ENCODE peak calls at places on chromosomes 7 and 10, in four cellular contexts. One of them, this sample, is unnamed.

GRCh38 chr7:155431711-155432110 is 26.2 kb upstream of the EN2 start:
- DNase-seq in K562: no peak
- DNase-seq in GM12878: no peak
- DNase-seq in HepG2: no peak
- DNase-seq in this sample: no peak

GRCh38 chr10:13891542-13892431 is 305.0 kb downstream of the PRPF18 start:
- DNase-seq in K562: peak; percentile 11
- DNase-seq in GM12878: no peak
- DNase-seq in HepG2: no peak
- DNase-seq in this sample: peak; percentile 43

GRCh38 chr10:127243490-127244272 is 47.3 kb upstream of the INSYN2A start:
- DNase-seq in GM12878: no peak
- DNase-seq in HepG2: peak; percentile 46
- DNase-seq in K562: no peak
- DNase-seq in this sample: peak; percentile 58

GRCh38 chr10:44033008-44033407 is 351.9 kb downstream of the CXCL12 start:
- DNase-seq in GM12878: no peak
- DNase-seq in HepG2: no peak
- DNase-seq in K562: no peak
- DNase-seq in this sample: no peak

GRCh38 chr7:1641661-1642260 is 28.3 kb upstream of the ELFN1 start:
- DNase-seq in GM12878: no peak
- DNase-seq in K562: no peak
- DNase-seq in HepG2: no peak
- DNase-seq in this sample: no peak

GRCh38 chr7:135661311-135662122 is 797 bp upstream of the STMP1 start:
- DNase-seq in K562: no peak
- DNase-seq in GM12878: no peak
- DNase-seq in HepG2: peak; percentile 25
- DNase-seq in this sample: peak; percentile 63

GRCh38 chr7:2523461-2523905 is 3.9 kb downstream of the LFNG start:
- DNase-seq in GM12878: no peak
- DNase-seq in K562: no peak
- DNase-seq in HepG2: no peak
- DNase-seq in this sample: no peak

GRCh38 chr10:75707080-75707840 is 275.8 kb downstream of the LRMDA start:
- DNase-seq in GM12878: no peak
- DNase-seq in K562: no peak
- DNase-seq in HepG2: no peak
- DNase-seq in this sample: no peak

GRCh38 chr10:58723977-58724376 is 211.3 kb downstream of the BICC1 start:
- DNase-seq in K562: no peak
- DNase-seq in HepG2: no peak
- DNase-seq in GM12878: no peak
- DNase-seq in this sample: no peak

GRCh38 chr7:73340514-73340913 is 12.6 kb downstream of the FKBP6 start:
- DNase-seq in K562: no peak
- DNase-seq in HepG2: no peak
- DNase-seq in GM12878: no peak
- DNase-seq in this sample: no peak

GRCh38 chr10:122725006-122725405 is 25.4 kb upstream of the C10orf120 start:
- DNase-seq in HepG2: no peak
- DNase-seq in GM12878: no peak
- DNase-seq in K562: no peak
- DNase-seq in this sample: no peak

GRCh38 chr10:112094984-112095383 is 88.6 kb downstream of the GPAM start:
- DNase-seq in K562: no peak
- DNase-seq in HepG2: no peak
- DNase-seq in GM12878: no peak
- DNase-seq in this sample: no peak

GRCh38 chr7:105097619-105098018 is 83.6 kb downstream of the KMT2E start:
- DNase-seq in K562: no peak
- DNase-seq in GM12878: no peak
- DNase-seq in HepG2: no peak
- DNase-seq in this sample: peak; percentile 92
- TF ChIP-seq MYC in K562: no peak
- TF ChIP-seq MYC in GM12878: no peak
- TF ChIP-seq MYC in HepG2: no peak
- TF ChIP-seq MYC in this sample: no peak

GRCh38 chr10:533611-534566 is 155.6 kb downstream of the DIP2C start:
- DNase-seq in HepG2: no peak
- DNase-seq in K562: no peak
- DNase-seq in GM12878: no peak
- DNase-seq in this sample: no peak
- H3K27me3 ChIP-seq in HepG2: no peaks in the 10 kb centered on the region
- H3K27me3 ChIP-seq in K562: peaks cover 82% of the 10 kb centered on the region
- H3K27me3 ChIP-seq in GM12878: no peaks in the 10 kb centered on the region
- H3K27me3 ChIP-seq in this sample: no peaks in the 10 kb centered on the region

DNA sequence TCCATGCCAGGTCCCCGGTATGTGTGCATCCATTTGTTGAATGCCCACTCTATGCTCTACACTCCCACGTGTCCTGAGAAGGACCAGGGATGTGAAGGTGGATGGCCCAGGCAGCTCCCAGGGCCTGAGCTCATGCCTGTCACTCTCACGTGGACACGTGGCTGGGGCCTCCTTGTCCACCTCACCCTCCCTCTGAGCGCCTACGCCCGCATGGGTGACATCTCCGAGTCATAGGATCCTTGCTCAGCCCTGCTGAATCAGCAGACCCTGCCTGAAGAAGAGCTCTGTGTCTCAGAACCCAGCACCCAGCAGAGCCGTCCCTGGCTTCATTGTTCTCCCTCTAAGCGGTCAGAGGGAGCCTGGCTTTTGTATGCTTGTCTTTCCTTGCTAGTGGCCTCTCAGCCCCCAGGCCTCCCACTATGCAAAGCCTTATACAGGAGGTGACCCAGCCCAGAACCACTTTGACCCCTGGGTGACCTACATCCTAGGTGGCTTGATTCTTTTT is 107.9 kb upstream of the PPIF start:
- DNase-seq in HepG2: no peak
- DNase-seq in K562: peak; percentile 67
- DNase-seq in GM12878: no peak
- DNase-seq in this sample: no peak
- TF ChIP-seq MYC in HepG2: no peak
- TF ChIP-seq MYC in K562: no peak
- TF ChIP-seq MYC in GM12878: no peak
- TF ChIP-seq MYC in this sample: no peak

GRCh38 chr7:5421626-5422323 is 1.9 kb downstream of the TNRC18 start:
- DNase-seq in K562: peak; percentile 28
- DNase-seq in HepG2: peak; percentile 93
- DNase-seq in GM12878: no peak
- DNase-seq in this sample: peak; percentile 61
- H3K27me3 ChIP-seq in K562: no peaks in the 10 kb centered on the region
- H3K27me3 ChIP-seq in HepG2: no peaks in the 10 kb centered on the region
- H3K27me3 ChIP-seq in GM12878: peaks cover 66% of the 10 kb centered on the region
- H3K27me3 ChIP-seq in this sample: no peaks in the 10 kb centered on the region

DNA sequence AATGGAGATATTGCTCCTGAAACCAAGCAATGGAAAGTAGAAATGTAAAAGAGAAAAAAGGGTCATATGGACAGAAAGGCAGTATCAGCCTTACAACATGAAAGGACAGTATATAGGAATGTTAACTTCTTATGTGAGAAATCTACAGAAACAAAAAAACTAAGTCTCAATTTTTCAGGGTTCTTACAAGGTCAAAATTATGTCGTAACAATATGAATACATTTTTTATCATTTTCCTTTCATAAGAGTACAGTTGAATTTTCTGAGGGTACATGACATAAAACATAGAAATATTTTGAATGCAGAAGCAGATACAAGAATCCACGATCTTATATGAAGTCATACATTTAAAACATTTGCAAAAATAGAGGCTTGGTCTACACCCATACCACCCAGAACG is 10.7 kb downstream of the DNA2 start:
- DNase-seq in HepG2: no peak
- DNase-seq in GM12878: no peak
- DNase-seq in K562: no peak
- DNase-seq in this sample: no peak
- TF ChIP-seq MYC in HepG2: no peak
- TF ChIP-seq MYC in GM12878: no peak
- TF ChIP-seq MYC in K562: no peak
- TF ChIP-seq MYC in this sample: no peak

DNA sequence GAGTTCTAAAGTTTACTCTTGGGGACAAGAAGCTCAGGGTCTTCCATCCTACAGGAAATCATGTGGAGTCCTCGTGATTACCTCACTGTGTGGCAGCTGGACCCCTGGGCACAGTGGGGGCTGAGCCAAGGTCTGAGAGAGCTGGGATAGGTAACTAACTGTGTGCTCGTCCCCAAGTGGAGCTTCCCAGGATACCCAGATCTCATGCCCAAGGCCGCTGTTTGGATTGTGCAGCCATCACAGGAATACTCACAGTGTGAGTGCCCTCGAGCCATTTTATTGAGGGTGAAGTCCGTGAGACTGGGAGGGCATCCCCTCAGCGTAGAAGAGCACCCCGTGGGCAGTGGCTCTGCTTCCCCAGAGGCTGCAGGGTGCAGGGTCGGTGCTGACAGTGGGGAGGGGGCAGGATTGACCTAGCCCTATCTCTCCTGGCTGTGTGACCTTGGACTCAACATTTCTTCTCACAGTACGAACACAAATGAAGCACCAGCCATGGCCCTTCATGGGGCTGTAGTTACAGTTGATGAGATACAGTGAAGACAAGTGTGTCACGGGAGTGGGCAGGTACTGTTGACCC is 69.6 kb upstream of the LEP start:
- DNase-seq in GM12878: no peak
- DNase-seq in K562: no peak
- DNase-seq in HepG2: no peak
- DNase-seq in this sample: no peak
- H3K27me3 ChIP-seq in GM12878: peaks cover 7% of the 10 kb centered on the region
- H3K27me3 ChIP-seq in K562: peaks cover 70% of the 10 kb centered on the region
- H3K27me3 ChIP-seq in HepG2: peaks cover 6% of the 10 kb centered on the region
- H3K27me3 ChIP-seq in this sample: peaks cover 45% of the 10 kb centered on the region

DNA sequence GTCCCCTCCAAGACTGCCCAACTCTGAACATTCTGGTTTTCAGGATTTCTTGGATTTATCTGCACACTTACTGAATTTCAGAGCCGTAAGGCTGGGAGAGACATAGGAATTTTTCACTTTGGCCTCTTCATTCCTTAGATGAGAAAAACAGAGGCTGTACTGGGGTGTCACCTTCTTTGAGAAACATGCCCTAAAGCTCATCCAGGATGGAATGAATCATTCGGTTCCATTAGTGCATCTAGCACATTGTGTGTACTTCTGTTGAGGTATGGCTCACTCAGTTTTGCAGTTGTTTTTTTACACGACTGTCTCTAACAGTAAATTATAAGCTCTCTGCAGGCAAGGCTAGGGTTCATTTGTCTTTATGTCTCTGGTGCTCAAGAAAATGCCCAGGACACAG is 383.4 kb downstream of the GATA3 start:
- DNase-seq in K562: no peak
- DNase-seq in HepG2: no peak
- DNase-seq in GM12878: no peak
- DNase-seq in this sample: no peak
- TF ChIP-seq MYC in K562: no peak
- TF ChIP-seq MYC in HepG2: no peak
- TF ChIP-seq MYC in GM12878: no peak
- TF ChIP-seq MYC in this sample: no peak

DNA sequence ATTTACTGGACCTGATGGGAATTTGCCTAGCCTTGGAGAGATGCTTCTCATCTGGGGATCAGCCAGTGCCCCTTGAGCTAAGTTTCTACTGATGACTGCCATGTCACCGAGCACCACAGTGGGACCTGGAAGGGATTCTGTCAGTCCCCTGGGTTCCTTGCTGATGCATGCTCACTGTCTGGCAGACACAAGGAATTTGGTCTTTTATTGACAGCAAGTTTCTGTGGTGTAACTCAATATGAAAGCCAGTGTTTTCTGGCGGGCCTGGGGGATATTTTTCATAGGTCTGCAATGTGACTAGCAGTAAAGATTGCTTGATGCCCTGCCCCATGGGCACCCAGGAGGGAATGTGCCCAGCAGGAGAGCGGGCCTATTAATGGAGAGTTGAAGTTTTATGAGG is 30.7 kb downstream of the MAP3K8 start:
- DNase-seq in HepG2: no peak
- DNase-seq in GM12878: no peak
- DNase-seq in K562: no peak
- DNase-seq in this sample: no peak
- H3K27me3 ChIP-seq in HepG2: no peaks in the 10 kb centered on the region
- H3K27me3 ChIP-seq in GM12878: no peaks in the 10 kb centered on the region
- H3K27me3 ChIP-seq in K562: no peaks in the 10 kb centered on the region
- H3K27me3 ChIP-seq in this sample: no peaks in the 10 kb centered on the region

DNA sequence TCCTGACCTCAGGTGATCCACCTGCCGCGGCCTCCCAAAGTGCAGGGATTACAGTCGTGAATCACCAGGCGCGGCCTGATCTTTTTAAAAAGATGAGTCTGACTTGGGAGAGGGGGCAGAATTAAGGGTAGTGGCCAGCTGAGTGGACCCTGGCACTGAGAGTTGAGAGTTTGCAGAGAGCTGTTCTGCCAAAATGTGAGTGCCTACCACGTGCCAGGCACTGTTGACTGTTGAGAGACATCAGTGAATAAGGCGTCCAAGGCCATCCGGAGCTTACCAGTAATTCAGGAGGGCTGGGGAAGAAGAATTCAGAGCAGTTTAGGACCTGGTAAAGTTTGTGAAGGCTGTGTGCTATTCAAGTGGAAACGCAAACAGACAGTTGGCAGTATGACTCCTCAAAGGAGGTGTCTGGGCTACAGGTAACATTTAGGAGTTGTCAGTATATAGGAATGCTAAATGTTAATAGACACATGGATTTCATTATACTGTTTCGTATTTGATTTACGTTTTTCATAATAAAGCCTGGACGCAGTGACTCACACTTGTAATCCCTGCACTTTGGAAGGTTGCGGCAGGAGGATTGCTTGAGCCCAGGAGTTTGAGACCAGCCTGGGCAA is 1.5 kb downstream of the NIPSNAP2 start:
- DNase-seq in K562: no peak
- DNase-seq in HepG2: peak; percentile 54
- DNase-seq in GM12878: no peak
- DNase-seq in this sample: no peak
- TF ChIP-seq MYC in K562: no peak
- TF ChIP-seq MYC in HepG2: no peak
- TF ChIP-seq MYC in GM12878: no peak
- TF ChIP-seq MYC in this sample: no peak